ENCODE peak calls at places on chromosome 4, in six cellular contexts. L is tibial artery, G is suprapubic skin, U is cardiac muscle cell, S is left ventricle myocardium inferior, J is neural progenitor cell. Z is an unnamed sample.

GRCh38 chr4:722851-723360 is 17.3 kb downstream of the PCGF3 start:
- DNase-seq in L (no peak), G (no peak), U (no peak), S (no peak), J (no peak), Z (no peak)

GRCh38 chr4:94588900-94589693 is 137.4 kb downstream of the PDLIM5 start:
- DNase-seq in L (no peak), G (no peak), U (no peak), S (no peak), J (no peak), Z (no peak)

GRCh38 chr4:64799751-64800150 is 390.5 kb upstream of the TECRL start:
- DNase-seq in L (no peak), G (no peak), U (peak; percentile 5), S (no peak), J (peak; percentile 28), Z (no peak)

GRCh38 chr4:2932951-2933565 is 30.1 kb downstream of the NOP14 start:
- DNase-seq in L (peak; percentile 68), G (peak; percentile 80), U (no peak), S (peak; percentile 18), J (no peak), Z (no peak)

GRCh38 chr4:124872659-124873058 is 160.1 kb upstream of the ANKRD50 start:
- DNase-seq in L (no peak), G (no peak), U (no peak), S (no peak), J (no peak), Z (no peak)

GRCh38 chr4:83083925-83084475 is 30.5 kb downstream of the PLAC8 start:
- DNase-seq in L (no peak), G (no peak), U (no peak), S (no peak), J (no peak), Z (no peak)

GRCh38 chr4:19309365-19309764 is 942.3 kb upstream of the SLIT2 start:
- DNase-seq in L (no peak), G (no peak), U (peak; percentile 14), S (no peak), J (peak; percentile 15), Z (no peak)

GRCh38 chr4:41009411-41009810 is 204.9 kb downstream of the APBB2 start:
- DNase-seq in L (no peak), G (no peak), U (no peak), S (no peak), J (no peak), Z (no peak)

GRCh38 chr4:170138580-170139194 is 48.9 kb upstream of the AADAT start:
- DNase-seq in L (peak; percentile 77), G (no peak), U (peak; percentile 86), S (peak; percentile 46), J (peak; percentile 86), Z (no peak)

GRCh38 chr4:53702334-53703266 is 111.3 kb upstream of the LNX1 start:
- DNase-seq in L (peak; percentile 87), G (peak; percentile 88), U (peak; percentile 16), S (peak; percentile 89), J (peak; percentile 50), Z (no peak)

GRCh38 chr4:39118034-39118658 is 56.1 kb downstream of the KLHL5 start:
- DNase-seq in L (no peak), G (no peak), U (no peak), S (no peak), J (no peak), Z (no peak)

GRCh38 chr4:185108669-185109068 is 34.4 kb upstream of the SLC25A4 start:
- DNase-seq in L (no peak), G (no peak), U (no peak), S (no peak), J (no peak), Z (no peak)

GRCh38 chr4:110096406-110096805 is 102.0 kb downstream of the ELOVL6 start:
- DNase-seq in L (no peak), G (no peak), U (no peak), S (no peak), J (no peak), Z (no peak)

GRCh38 chr4:91525627-91526026 is 778.1 kb upstream of the GRID2 start:
- DNase-seq in L (no peak), G (no peak), U (no peak), S (no peak), J (no peak), Z (no peak)

GRCh38 chr4:169340834-169341233 is 70.1 kb upstream of the SH3RF1 start:
- DNase-seq in L (no peak), G (no peak), U (no peak), S (no peak), J (no peak), Z (no peak)

GRCh38 chr4:78439328-78439727 is 112.2 kb upstream of the ANXA3 start:
- DNase-seq in L (no peak), G (no peak), U (no peak), S (no peak), J (no peak), Z (no peak)

GRCh38 chr4:2535386-2536192 is 858 bp upstream of the FAM193A start:
- DNase-seq in L (peak; percentile 76), G (peak; percentile 84), U (peak; percentile 53), S (peak; percentile 50), J (peak; percentile 73), Z (no peak)

GRCh38 chr4:79232555-79232954 is 93.3 kb downstream of the NAA11 start:
- DNase-seq in L (no peak), G (no peak), U (no peak), S (no peak), J (no peak), Z (no peak)

GRCh38 chr4:148452970-148453369 is 10.8 kb upstream of the NR3C2 start:
- DNase-seq in L (no peak), G (no peak), U (no peak), S (no peak), J (no peak), Z (no peak)

GRCh38 chr4:82866706-82867385 is 24.1 kb downstream of the SEC31A start:
- DNase-seq in L (no peak), G (no peak), U (no peak), S (no peak), J (no peak), Z (no peak)

GRCh38 chr4:169993531-169993930 is 32.7 kb downstream of the MFAP3L start:
- DNase-seq in L (no peak), G (no peak), U (no peak), S (no peak), J (no peak), Z (no peak)

GRCh38 chr4:38323141-38323634 is 340.8 kb upstream of the KLF3 start:
- DNase-seq in L (no peak), G (no peak), U (no peak), S (no peak), J (no peak), Z (no peak)

GRCh38 chr4:6239486-6239885 is 30.2 kb upstream of the WFS1 start:
- DNase-seq in L (peak; percentile 55), G (no peak), U (no peak), S (no peak), J (no peak), Z (no peak)

GRCh38 chr4:177464026-177464425 is 21.8 kb upstream of the AGA start:
- DNase-seq in L (no peak), G (no peak), U (no peak), S (no peak), J (no peak), Z (no peak)

GRCh38 chr4:101711590-101712255 is 78.8 kb upstream of the BANK1 start:
- DNase-seq in L (no peak), G (no peak), U (no peak), S (no peak), J (no peak), Z (no peak)

GRCh38 chr4:169634975-169635374 is 14.6 kb downstream of the CLCN3 start:
- DNase-seq in L (no peak), G (no peak), U (no peak), S (no peak), J (no peak), Z (no peak)

GRCh38 chr4:167713756-167714155 is 378.6 kb upstream of the ANXA10 start:
- DNase-seq in L (no peak), G (no peak), U (no peak), S (no peak), J (no peak), Z (no peak)

GRCh38 chr4:72984351-72984750 is 85.2 kb downstream of the COX18 start:
- DNase-seq in L (no peak), G (no peak), U (no peak), S (no peak), J (no peak), Z (no peak)

GRCh38 chr4:185468999-185469398 is 2.5 kb downstream of the CCDC110 start:
- DNase-seq in L (no peak), G (no peak), U (no peak), S (no peak), J (no peak), Z (no peak)

GRCh38 chr4:24262616-24263015 is 321.7 kb downstream of the DHX15 start:
- DNase-seq in L (no peak), G (no peak), U (no peak), S (no peak), J (peak; percentile 9), Z (no peak)

GRCh38 chr4:152460488-152460887 is 75.4 kb downstream of the FBXW7 start:
- DNase-seq in L (no peak), G (no peak), U (no peak), S (no peak), J (no peak), Z (no peak)
- TF ChIP-seq CTCF in L (no peak), G (no peak), U (peak; percentile 54), S (no peak), J (no peak), Z (no peak)

GRCh38 chr4:152590179-152591031 is 54.5 kb upstream of the FBXW7 start:
- DNase-seq in L (no peak), G (no peak), U (no peak), S (no peak), J (no peak), Z (no peak)
- H3K4me3 ChIP-seq in L (no peak overlapping the region), G (peak overlapping the region; percentile 25), U (no peak overlapping the region), S (no peak overlapping the region), J (no peak overlapping the region), Z (no peak overlapping the region)

DNA sequence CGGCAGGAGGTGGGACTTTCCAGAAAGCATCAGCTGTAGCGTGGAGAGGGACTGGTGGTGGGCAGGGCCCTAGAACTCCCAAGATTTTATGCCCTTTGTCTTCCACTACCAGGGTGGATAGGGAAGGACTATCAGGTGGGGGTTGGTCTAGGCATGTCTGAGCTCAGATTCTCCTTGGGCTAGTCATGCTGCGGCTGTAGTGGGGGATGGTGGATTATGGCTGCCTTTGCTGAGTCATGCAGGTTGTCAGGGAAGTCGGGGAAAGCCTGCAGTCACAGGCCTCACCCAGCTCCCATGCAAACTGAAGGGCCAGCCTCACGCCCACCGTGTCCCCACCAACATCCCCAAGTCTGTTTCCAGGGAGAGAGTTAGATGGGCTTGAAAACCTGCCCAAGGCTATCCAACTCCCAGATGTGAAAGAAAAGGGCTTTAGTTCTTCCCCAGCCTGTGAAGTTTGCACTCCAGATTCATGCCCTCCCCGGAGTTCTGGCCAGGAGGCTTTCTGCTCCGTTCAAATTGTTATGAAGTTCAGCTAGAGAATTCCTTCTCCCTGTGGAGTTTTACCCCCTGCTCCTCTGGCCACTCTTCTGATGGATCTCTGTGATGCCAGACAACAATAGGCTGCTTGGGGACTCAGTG is 13.4 kb upstream of the MEPE start:
- DNase-seq in L (no peak), G (no peak), U (no peak), S (no peak), J (peak; percentile 18), Z (no peak)
- H3K27ac ChIP-seq in L (no peak overlapping the region), G (no peak overlapping the region), U (no peak overlapping the region), S (no peak overlapping the region), J (no peak overlapping the region), Z (no peak overlapping the region)

DNA sequence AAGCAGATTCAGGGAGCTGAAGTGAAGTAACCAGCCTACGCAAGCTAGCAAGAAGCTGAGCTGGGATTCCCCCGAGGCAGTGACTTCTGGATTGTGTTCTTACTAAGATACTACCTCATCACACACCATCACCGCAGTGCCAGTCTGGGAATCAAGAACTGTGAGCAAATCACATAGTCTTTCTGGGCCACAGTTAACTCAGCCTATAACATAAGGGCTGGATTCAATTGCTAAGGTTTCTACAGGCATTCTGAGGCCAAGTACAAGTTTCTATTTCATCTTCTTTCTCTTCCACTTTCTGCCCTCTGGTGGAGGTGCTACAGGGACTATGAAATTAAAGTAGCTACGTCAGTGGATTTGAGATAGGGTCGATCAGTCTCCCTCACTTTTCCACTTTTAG is 1.4 kb upstream of the CORIN start:
- DNase-seq in L (no peak), G (peak; percentile 79), U (peak; percentile 65), S (no peak), J (no peak), Z (no peak)
- TF ChIP-seq CTCF in L (no peak), G (no peak), U (peak; percentile 45), S (peak; percentile 58), J (peak; percentile 30), Z (no peak)

Z was measured in esophagus squamous epithelium.